ENCODE peak calls at places on chromosome 3, in five cellular contexts. One of them, this sample, is unnamed.

GRCh38 chr3:80526153-80526552 is 758.4 kb upstream of the ROBO1 start:
- DNase-seq in fibroblast of mammary gland: no peak
- DNase-seq in right cardiac atrium: no peak
- DNase-seq in adipocyte: no peak
- DNase-seq in mesendoderm: peak
- DNase-seq in this sample: no peak

GRCh38 chr3:127929818-127930217 is 14.8 kb downstream of the KBTBD12 start:
- DNase-seq in fibroblast of mammary gland: no peak
- DNase-seq in right cardiac atrium: no peak
- DNase-seq in adipocyte: no peak
- DNase-seq in mesendoderm: no peak
- DNase-seq in this sample: no peak

GRCh38 chr3:114478806-114479205 is 185.0 kb downstream of the TIGIT start:
- DNase-seq in fibroblast of mammary gland: no peak
- DNase-seq in right cardiac atrium: no peak
- DNase-seq in adipocyte: peak
- DNase-seq in mesendoderm: no peak
- DNase-seq in this sample: peak

GRCh38 chr3:52670621-52671521 is 14.8 kb downstream of the PBRM1 start:
- DNase-seq in fibroblast of mammary gland: peak
- DNase-seq in right cardiac atrium: no peak
- DNase-seq in adipocyte: peak
- DNase-seq in mesendoderm: peak
- DNase-seq in this sample: peak

GRCh38 chr3:134600685-134601502 is 49.9 kb downstream of the KY start:
- DNase-seq in fibroblast of mammary gland: peak
- DNase-seq in right cardiac atrium: peak
- DNase-seq in adipocyte: peak
- DNase-seq in mesendoderm: peak
- DNase-seq in this sample: peak

GRCh38 chr3:170835346-170835745 is 34.6 kb downstream of the RPL22L1 start:
- DNase-seq in fibroblast of mammary gland: no peak
- DNase-seq in right cardiac atrium: no peak
- DNase-seq in adipocyte: no peak
- DNase-seq in mesendoderm: peak
- DNase-seq in this sample: peak

GRCh38 chr3:40939113-40940070 is 259.9 kb upstream of the CTNNB1 start:
- DNase-seq in fibroblast of mammary gland: peak
- DNase-seq in right cardiac atrium: no peak
- DNase-seq in adipocyte: no peak
- DNase-seq in mesendoderm: peak
- DNase-seq in this sample: no peak

GRCh38 chr3:141386080-141386594 is 17.8 kb downstream of the ZBTB38 start:
- DNase-seq in fibroblast of mammary gland: no peak
- DNase-seq in right cardiac atrium: no peak
- DNase-seq in adipocyte: peak
- DNase-seq in mesendoderm: no peak
- DNase-seq in this sample: peak

GRCh38 chr3:112519424-112520001 is 20.2 kb upstream of the BTLA start:
- DNase-seq in fibroblast of mammary gland: peak
- DNase-seq in right cardiac atrium: no peak
- DNase-seq in adipocyte: peak
- DNase-seq in mesendoderm: peak
- DNase-seq in this sample: peak

GRCh38 chr3:18382760-18383369 is 42.3 kb downstream of the SATB1 start:
- DNase-seq in fibroblast of mammary gland: no peak
- DNase-seq in right cardiac atrium: no peak
- DNase-seq in adipocyte: no peak
- DNase-seq in mesendoderm: peak
- DNase-seq in this sample: no peak

GRCh38 chr3:31227152-31227581 is 305.6 kb upstream of the STT3B start:
- DNase-seq in fibroblast of mammary gland: no peak
- DNase-seq in right cardiac atrium: no peak
- DNase-seq in adipocyte: no peak
- DNase-seq in mesendoderm: no peak
- DNase-seq in this sample: no peak

GRCh38 chr3:128312271-128312670 is 154.4 kb downstream of the DNAJB8 start:
- DNase-seq in fibroblast of mammary gland: no peak
- DNase-seq in right cardiac atrium: no peak
- DNase-seq in adipocyte: no peak
- DNase-seq in mesendoderm: no peak
- DNase-seq in this sample: no peak

GRCh38 chr3:86180696-86181095 is 810.3 kb downstream of the VGLL3 start:
- DNase-seq in fibroblast of mammary gland: no peak
- DNase-seq in right cardiac atrium: no peak
- DNase-seq in adipocyte: no peak
- DNase-seq in mesendoderm: peak
- DNase-seq in this sample: peak

GRCh38 chr3:116474356-116475200 is 29.3 kb upstream of the LSAMP start:
- DNase-seq in fibroblast of mammary gland: no peak
- DNase-seq in right cardiac atrium: no peak
- DNase-seq in adipocyte: no peak
- DNase-seq in mesendoderm: no peak
- DNase-seq in this sample: no peak

GRCh38 chr3:39443530-39443929 is 23.9 kb upstream of the MOBP start:
- DNase-seq in fibroblast of mammary gland: no peak
- DNase-seq in right cardiac atrium: no peak
- DNase-seq in adipocyte: no peak
- DNase-seq in mesendoderm: peak
- DNase-seq in this sample: no peak

GRCh38 chr3:82000773-82001172 is 239.3 kb upstream of the GBE1 start:
- DNase-seq in fibroblast of mammary gland: no peak
- DNase-seq in right cardiac atrium: no peak
- DNase-seq in adipocyte: no peak
- DNase-seq in mesendoderm: no peak
- DNase-seq in this sample: no peak

GRCh38 chr3:72903004-72903403 is 15.2 kb downstream of the GXYLT2 start:
- DNase-seq in fibroblast of mammary gland: peak
- DNase-seq in right cardiac atrium: no peak
- DNase-seq in adipocyte: peak
- DNase-seq in mesendoderm: peak
- DNase-seq in this sample: peak

GRCh38 chr3:66342717-66343373 is 122.0 kb downstream of the SLC25A26 start:
- DNase-seq in fibroblast of mammary gland: no peak
- DNase-seq in right cardiac atrium: no peak
- DNase-seq in adipocyte: no peak
- DNase-seq in mesendoderm: no peak
- DNase-seq in this sample: no peak

GRCh38 chr3:184228376-184229137 is 828 bp upstream of the VWA5B2 start:
- DNase-seq in fibroblast of mammary gland: no peak
- DNase-seq in right cardiac atrium: no peak
- DNase-seq in adipocyte: no peak
- DNase-seq in mesendoderm: no peak
- DNase-seq in this sample: no peak

GRCh38 chr3:97579365-97579764 is 185.2 kb upstream of the ARL6 start:
- DNase-seq in fibroblast of mammary gland: no peak
- DNase-seq in right cardiac atrium: no peak
- DNase-seq in adipocyte: no peak
- DNase-seq in mesendoderm: no peak
- DNase-seq in this sample: no peak

GRCh38 chr3:56702487-56703315 is 19.6 kb upstream of the TASOR start:
- DNase-seq in fibroblast of mammary gland: peak
- DNase-seq in right cardiac atrium: no peak
- DNase-seq in adipocyte: peak
- DNase-seq in mesendoderm: peak
- DNase-seq in this sample: peak

GRCh38 chr3:131608296-131608695 is 105.5 kb upstream of the MRPL3 start:
- DNase-seq in fibroblast of mammary gland: no peak
- DNase-seq in right cardiac atrium: no peak
- DNase-seq in adipocyte: no peak
- DNase-seq in mesendoderm: no peak
- DNase-seq in this sample: no peak

GRCh38 chr3:57586778-57587177 is 10.4 kb downstream of the ARF4 start:
- DNase-seq in fibroblast of mammary gland: no peak
- DNase-seq in right cardiac atrium: no peak
- DNase-seq in adipocyte: no peak
- DNase-seq in mesendoderm: no peak
- DNase-seq in this sample: no peak

GRCh38 chr3:170075425-170076091 is 37.8 kb downstream of the GPR160 start:
- DNase-seq in fibroblast of mammary gland: no peak
- DNase-seq in right cardiac atrium: no peak
- DNase-seq in adipocyte: no peak
- DNase-seq in mesendoderm: no peak
- DNase-seq in this sample: no peak

GRCh38 chr3:66997560-66998074 is 490 bp upstream of the KBTBD8 start:
- DNase-seq in fibroblast of mammary gland: peak
- DNase-seq in right cardiac atrium: no peak
- DNase-seq in adipocyte: peak
- DNase-seq in mesendoderm: peak
- DNase-seq in this sample: no peak

GRCh38 chr3:16290007-16290826 is 25.2 kb downstream of the OXNAD1 start:
- DNase-seq in fibroblast of mammary gland: peak
- DNase-seq in right cardiac atrium: no peak
- DNase-seq in adipocyte: peak
- DNase-seq in mesendoderm: peak
- DNase-seq in this sample: peak

GRCh38 chr3:10273697-10274305 is 18.9 kb downstream of the GHRL start:
- DNase-seq in fibroblast of mammary gland: peak
- DNase-seq in right cardiac atrium: no peak
- DNase-seq in adipocyte: no peak
- DNase-seq in mesendoderm: no peak
- DNase-seq in this sample: peak

GRCh38 chr3:46713898-46714552 is 3.6 kb downstream of the PRSS50 start:
- DNase-seq in fibroblast of mammary gland: no peak
- DNase-seq in right cardiac atrium: peak
- DNase-seq in adipocyte: no peak
- DNase-seq in mesendoderm: no peak
- DNase-seq in this sample: no peak

GRCh38 chr3:118806423-118806822 is 228.2 kb downstream of the IGSF11 start:
- DNase-seq in fibroblast of mammary gland: no peak
- DNase-seq in right cardiac atrium: no peak
- DNase-seq in adipocyte: no peak
- DNase-seq in mesendoderm: no peak
- DNase-seq in this sample: no peak
- H3K4me3 ChIP-seq in fibroblast of mammary gland: no peak
- H3K4me3 ChIP-seq in right cardiac atrium: no peak
- H3K4me3 ChIP-seq in adipocyte: no peak
- H3K4me3 ChIP-seq in mesendoderm: no peak
- H3K4me3 ChIP-seq in this sample: no peak

GRCh38 chr3:143831998-143832397 is 16.3 kb downstream of the SLC9A9 start:
- DNase-seq in fibroblast of mammary gland: no peak
- DNase-seq in right cardiac atrium: no peak
- DNase-seq in adipocyte: no peak
- DNase-seq in mesendoderm: no peak
- DNase-seq in this sample: no peak
- H3K4me3 ChIP-seq in fibroblast of mammary gland: no peak
- H3K4me3 ChIP-seq in right cardiac atrium: no peak
- H3K4me3 ChIP-seq in adipocyte: peak
- H3K4me3 ChIP-seq in mesendoderm: no peak
- H3K4me3 ChIP-seq in this sample: no peak

GRCh38 chr3:197354195-197355059 is 56.0 kb upstream of the DLG1 start:
- DNase-seq in fibroblast of mammary gland: peak
- DNase-seq in right cardiac atrium: peak
- DNase-seq in adipocyte: peak
- DNase-seq in mesendoderm: no peak
- DNase-seq in this sample: peak
- H3K4me3 ChIP-seq in fibroblast of mammary gland: no peak
- H3K4me3 ChIP-seq in right cardiac atrium: no peak
- H3K4me3 ChIP-seq in adipocyte: peak
- H3K4me3 ChIP-seq in mesendoderm: no peak
- H3K4me3 ChIP-seq in this sample: peak

DNA sequence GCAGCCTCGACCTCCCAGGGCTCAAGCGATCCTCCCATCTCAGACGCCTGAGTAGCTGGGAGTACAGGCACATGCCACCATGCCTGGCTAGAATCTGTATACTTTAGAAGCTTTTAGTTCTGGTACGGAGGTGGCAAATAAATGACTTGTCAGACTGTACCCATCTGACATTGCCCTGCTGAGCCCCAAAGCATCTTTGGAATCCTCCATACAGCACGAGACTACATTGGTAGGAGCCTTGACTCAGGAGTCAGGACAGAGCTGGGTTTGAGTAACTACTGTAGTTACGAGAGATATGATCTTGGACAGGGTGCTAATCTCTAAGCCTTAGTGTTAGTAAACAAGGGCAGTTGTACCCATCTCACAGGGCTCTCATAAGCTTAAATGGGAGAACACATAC is 67.8 kb upstream of the NPHP3 start:
- DNase-seq in fibroblast of mammary gland: no peak
- DNase-seq in right cardiac atrium: no peak
- DNase-seq in adipocyte: no peak
- DNase-seq in mesendoderm: no peak
- DNase-seq in this sample: no peak
- H3K4me3 ChIP-seq in fibroblast of mammary gland: no peak
- H3K4me3 ChIP-seq in right cardiac atrium: no peak
- H3K4me3 ChIP-seq in adipocyte: no peak
- H3K4me3 ChIP-seq in mesendoderm: no peak
- H3K4me3 ChIP-seq in this sample: no peak

DNA sequence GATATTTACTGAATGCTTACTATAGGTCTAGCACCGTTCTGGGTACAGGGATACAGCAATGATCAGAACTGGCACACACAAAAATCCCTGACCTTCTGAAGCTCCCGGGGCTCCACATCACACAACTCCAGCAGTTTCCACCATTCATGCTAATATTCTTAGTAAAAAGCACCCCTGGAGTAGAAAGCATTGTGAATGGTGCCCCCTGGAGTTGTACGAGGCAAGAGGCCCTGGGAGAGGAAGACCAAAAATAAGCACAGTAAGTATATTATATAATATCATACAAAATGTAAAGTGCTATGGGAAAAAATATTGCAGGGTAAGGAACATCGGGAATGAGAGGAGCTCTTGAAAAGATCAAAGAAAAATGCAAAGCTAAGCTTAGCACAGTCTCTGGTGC is 790 bp upstream of the SRGAP3 start:
- DNase-seq in fibroblast of mammary gland: no peak
- DNase-seq in right cardiac atrium: no peak
- DNase-seq in adipocyte: no peak
- DNase-seq in mesendoderm: no peak
- DNase-seq in this sample: no peak
- H3K4me3 ChIP-seq in fibroblast of mammary gland: no peak
- H3K4me3 ChIP-seq in right cardiac atrium: no peak
- H3K4me3 ChIP-seq in adipocyte: no peak
- H3K4me3 ChIP-seq in mesendoderm: no peak
- H3K4me3 ChIP-seq in this sample: no peak

DNA sequence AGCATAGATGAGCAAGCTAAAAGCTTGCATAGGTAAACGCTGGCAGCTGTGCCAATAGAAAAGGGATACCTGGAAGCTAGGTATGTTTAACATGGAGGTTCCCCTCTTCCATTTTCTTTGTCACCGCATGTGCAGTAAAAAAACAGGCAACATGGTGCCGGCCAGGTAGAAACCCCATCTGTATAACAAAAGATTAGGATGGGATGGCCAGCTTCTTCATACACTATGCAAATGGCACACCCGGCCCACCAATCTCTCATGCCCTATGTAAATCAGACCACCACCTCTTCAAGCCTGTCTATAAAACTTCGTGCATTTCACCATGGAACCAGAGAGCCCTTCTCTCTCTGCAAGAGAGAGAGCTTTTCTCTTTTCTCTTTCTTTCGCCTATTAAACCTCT is 224.3 kb upstream of the P2RY1 start:
- DNase-seq in fibroblast of mammary gland: no peak
- DNase-seq in right cardiac atrium: no peak
- DNase-seq in adipocyte: no peak
- DNase-seq in mesendoderm: no peak
- DNase-seq in this sample: no peak
- H3K4me3 ChIP-seq in fibroblast of mammary gland: no peak
- H3K4me3 ChIP-seq in right cardiac atrium: no peak
- H3K4me3 ChIP-seq in adipocyte: no peak
- H3K4me3 ChIP-seq in mesendoderm: no peak
- H3K4me3 ChIP-seq in this sample: no peak